ENCODE peak calls at places on chromosomes 6 and 20, in ten cellular contexts. I is endothelial cell, Q is hepatic stellate cell, G is T-helper 1 cell, Y is occipital lobe, X is tibial nerve, V is neural crest cell, U is NCI-H1105, J is endothelial cell of umbilical vein, K is DMS153. H is an unnamed sample.

GRCh38 chr6:14871196-14871595 is 374.7 kb upstream of the JARID2 start:
- DNase-seq in I (no peak), Q (no peak), G (no peak), Y (no peak), X (no peak), V (no peak), U (no peak), J (no peak), K (no peak), H (no peak)

GRCh38 chr6:155418017-155418749 is 37.5 kb downstream of the NOX3 start:
- DNase-seq in I (no peak), Q (peak; percentile 20), G (peak; percentile 83), Y (no peak), X (no peak), V (no peak), U (peak; percentile 69), J (peak; percentile 91), K (no peak), H (peak; percentile 12)

GRCh38 chr6:48817714-48818113 is 645.3 kb downstream of the MMUT start:
- DNase-seq in I (no peak), Q (no peak), G (no peak), Y (no peak), X (no peak), V (no peak), U (no peak), J (no peak), K (no peak), H (no peak)

GRCh38 chr20:9615118-9615517 is 100.7 kb downstream of the LAMP5 start:
- DNase-seq in I (no peak), Q (no peak), G (no peak), Y (no peak), X (no peak), V (no peak), U (no peak), J (no peak), K (no peak), H (no peak)

GRCh38 chr6:82917346-82918064 is 148.1 kb downstream of the UBE3D start:
- DNase-seq in I (no peak), Q (no peak), G (no peak), Y (no peak), X (no peak), V (no peak), U (no peak), J (no peak), K (no peak), H (no peak)

GRCh38 chr6:170280689-170281045 is 10.2 kb downstream of the DLL1 start:
- DNase-seq in I (no peak), Q (no peak), G (no peak), Y (no peak), X (no peak), V (no peak), U (no peak), J (no peak), K (no peak), H (no peak)

GRCh38 chr6:2986722-2987196 is 12.9 kb upstream of the NQO2 start:
- DNase-seq in I (no peak), Q (peak; percentile 51), G (no peak), Y (no peak), X (no peak), V (no peak), U (peak; percentile 50), J (no peak), K (no peak), H (no peak)

GRCh38 chr6:16514249-16514648 is 247.0 kb downstream of the ATXN1 start:
- DNase-seq in I (peak; percentile 29), Q (peak; percentile 59), G (peak; percentile 65), Y (peak; percentile 36), X (no peak), V (peak; percentile 7), U (no peak), J (peak; percentile 60), K (no peak), H (peak; percentile 36)

GRCh38 chr20:20010639-20011500 is 6.3 kb upstream of the NAA20 start:
- DNase-seq in I (no peak), Q (peak; percentile 50), G (no peak), Y (no peak), X (no peak), V (no peak), U (no peak), J (peak; percentile 82), K (peak; percentile 89), H (no peak)

GRCh38 chr6:30547454-30547853 is 8.8 kb downstream of the GNL1 start:
- DNase-seq in I (no peak), Q (no peak), G (no peak), Y (no peak), X (no peak), V (no peak), U (no peak), J (no peak), K (no peak), H (no peak)

H was measured in CD8-positive, alpha-beta memory T cell.